ENCODE peak calls at places on chromosomes 12 and 14, in six cellular contexts. B is Panc1, P is vagina, M is H1, S is GM12878, J is endothelial cell of umbilical vein. T is an unnamed sample.

GRCh38 chr12:127928615-127929014 is 338.4 kb upstream of the TMEM132C start:
- DNase-seq in J (no peak), S (no peak), M (no peak), P (no peak), B (no peak), T (no peak)

GRCh38 chr12:50662121-50662480 is 101.8 kb upstream of the ATF1 start:
- DNase-seq in J (no peak), M (no peak), S (no peak), B (no peak), P (no peak), T (no peak)

GRCh38 chr14:87896393-87897380 is 96.3 kb downstream of the GALC start:
- DNase-seq in S (no peak), J (peak), P (no peak), B (peak), M (no peak), T (peak)

GRCh38 chr14:105605501-105606304 is 79.3 kb downstream of the TMEM121 start:
- DNase-seq in J (no peak), B (no peak), M (no peak), S (no peak), P (peak), T (no peak)

GRCh38 chr12:12941450-12942350 is 10.3 kb downstream of the GPRC5D start:
- DNase-seq in M (no peak), J (no peak), P (no peak), S (no peak), B (no peak), T (no peak)

GRCh38 chr14:69818760-69819191 is 21.7 kb upstream of the SLC10A1 start:
- DNase-seq in M (peak), J (peak), B (peak), P (no peak), S (peak), T (peak)

GRCh38 chr12:53388932-53389331 is 9.0 kb downstream of the SP1 start:
- DNase-seq in B (no peak), S (no peak), J (no peak), P (no peak), M (no peak), T (no peak)

GRCh38 chr12:13196302-13196921 is at the start of gene EMP1:
- DNase-seq in M (no peak), B (peak), J (peak), P (no peak), S (peak), T (no peak)

GRCh38 chr14:68975667-68976066 is 3.4 kb downstream of the ACTN1 start:
- DNase-seq in B (no peak), J (peak), S (no peak), M (no peak), P (no peak), T (no peak)

GRCh38 chr12:69150083-69150795 is 89.1 kb upstream of the CPSF6 start:
- DNase-seq in P (no peak), J (no peak), S (no peak), B (no peak), M (no peak), T (no peak)

GRCh38 chr12:47838286-47838931 is 18.7 kb upstream of the HDAC7 start:
- DNase-seq in S (no peak), M (no peak), B (no peak), P (no peak), J (peak), T (peak)

GRCh38 chr12:121996945-121997612 is 24.6 kb upstream of the BCL7A start:
- DNase-seq in S (no peak), M (no peak), P (no peak), B (no peak), J (no peak), T (no peak)

GRCh38 chr14:96352708-96353107 is 10.4 kb downstream of the ATG2B start:
- DNase-seq in P (no peak), B (no peak), M (no peak), S (no peak), J (no peak), T (no peak)

GRCh38 chr12:115135800-115136211 is 451.8 kb upstream of the TBX3 start:
- DNase-seq in S (no peak), M (no peak), J (no peak), B (no peak), P (no peak), T (no peak)

GRCh38 chr14:24430682-24431568 is 1.2 kb downstream of the KHNYN start:
- DNase-seq in P (peak), S (no peak), J (peak), M (no peak), B (no peak), T (peak)

GRCh38 chr12:101671157-101671791 is 26.2 kb upstream of the CHPT1 start:
- DNase-seq in P (no peak), S (peak), M (no peak), B (no peak), J (no peak), T (no peak)

GRCh38 chr14:26596722-26597030 is 1.2 kb downstream of the NOVA1 start:
- DNase-seq in M (no peak), P (no peak), B (no peak), S (no peak), J (peak), T (no peak)

GRCh38 chr14:91890291-91890749 is 23.0 kb upstream of the TC2N start:
- DNase-seq in M (no peak), B (no peak), J (no peak), S (no peak), P (no peak), T (no peak)

GRCh38 chr12:113425960-113426453 is 3.8 kb downstream of the SDSL start:
- DNase-seq in B (no peak), S (peak), P (no peak), M (no peak), J (no peak), T (peak)

GRCh38 chr12:116975779-116976393 is 65.1 kb downstream of the FBXW8 start:
- DNase-seq in S (no peak), J (no peak), P (no peak), M (no peak), B (no peak), T (no peak)

GRCh38 chr14:20684662-20685456 is 499 bp downstream of the RNASE4 start:
- DNase-seq in M (no peak), S (no peak), B (no peak), P (no peak), J (no peak), T (peak)

GRCh38 chr14:30573203-30573814 is 14.4 kb downstream of the G2E3 start:
- DNase-seq in M (no peak), P (no peak), B (no peak), S (no peak), J (peak), T (no peak)

GRCh38 chr14:77618381-77618780 is 1.9 kb upstream of the SPTLC2 start:
- DNase-seq in S (no peak), B (no peak), J (no peak), M (no peak), P (no peak), T (no peak)
- TF ChIP-seq POLR2AphosphoS5 in S (no peak), B (no peak), J (no peak), M (no peak), P (no peak), T (no peak)

GRCh38 chr14:58749066-58749669 is 111.4 kb downstream of the DACT1 start:
- DNase-seq in B (no peak), M (no peak), P (no peak), J (peak), S (peak), T (no peak)
- TF ChIP-seq POLR2AphosphoS5 in B (no peak), M (no peak), P (no peak), J (no peak), S (no peak), T (no peak)

GRCh38 chr12:31019106-31019505 is 54.6 kb upstream of the DDX11 start:
- DNase-seq in S (no peak), J (no peak), M (no peak), P (no peak), B (no peak), T (no peak)
- TF ChIP-seq POLR2AphosphoS5 in S (no peak), J (no peak), M (no peak), P (no peak), B (no peak), T (no peak)

DNA sequence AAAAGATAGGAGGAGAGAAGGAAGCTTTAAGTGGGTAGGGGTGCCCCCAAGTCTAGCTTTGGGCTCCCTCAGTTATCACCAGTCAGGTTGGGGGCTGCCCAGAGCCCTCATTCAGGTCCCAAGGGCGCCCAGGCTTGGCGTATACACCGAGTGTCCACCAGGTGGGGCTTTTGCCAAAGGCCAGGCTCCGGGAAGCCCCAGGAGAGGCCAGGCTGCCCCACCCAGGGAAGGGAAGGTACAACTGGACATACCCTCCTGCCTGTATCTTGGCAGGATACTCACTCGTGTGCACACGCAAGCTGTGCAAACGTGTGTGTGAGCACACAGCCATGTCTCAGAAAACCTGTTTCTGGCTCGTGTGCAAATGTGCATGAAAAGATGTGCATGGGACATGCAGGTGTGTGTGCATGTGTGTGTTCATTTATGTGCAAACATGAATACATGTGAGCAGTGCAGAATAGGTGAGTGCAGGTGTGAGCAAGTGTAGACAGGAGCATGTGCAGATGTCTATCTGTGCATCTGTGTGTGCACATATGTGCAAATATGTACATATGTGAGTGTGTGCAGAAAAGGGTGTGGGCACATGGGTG is 103.9 kb upstream of the MYL2 start:
- DNase-seq in M (no peak), J (peak), S (peak), P (no peak), B (no peak), T (peak)
- TF ChIP-seq POLR2AphosphoS5 in M (no peak), J (no peak), S (no peak), P (no peak), B (no peak), T (no peak)

GRCh38 chr12:92593734-92594402 is 108.9 kb upstream of the PLEKHG7 start:
- DNase-seq in M (no peak), B (peak), J (peak), S (peak), P (no peak), T (no peak)
- TF ChIP-seq POLR2AphosphoS5 in M (no peak), B (no peak), J (peak), S (peak), P (peak), T (no peak)

GRCh38 chr14:67962215-67962644 is 142.7 kb downstream of the RAD51B start:
- DNase-seq in J (no peak), P (no peak), S (peak), B (no peak), M (no peak), T (no peak)

GRCh38 chr14:67963545-67963944 is 144.0 kb downstream of the RAD51B start:
- DNase-seq in B (no peak), J (no peak), P (no peak), M (no peak), S (no peak), T (no peak)

GRCh38 chr14:67965684-67966083 is 146.1 kb downstream of the RAD51B start:
- DNase-seq in P (no peak), S (no peak), M (no peak), B (no peak), J (no peak), T (no peak)

GRCh38 chr14:67963960-67964359 is 144.4 kb downstream of the RAD51B start:
- DNase-seq in B (no peak), M (no peak), J (no peak), P (no peak), S (no peak), T (no peak)

GRCh38 chr14:67964391-67964812 is 144.8 kb downstream of the RAD51B start:
- DNase-seq in B (no peak), S (no peak), M (no peak), P (no peak), J (no peak), T (no peak)
- TF ChIP-seq POLR2AphosphoS5 in B (no peak), S (no peak), M (no peak), P (peak), J (no peak), T (no peak)

GRCh38 chr14:22871200-22871961 is at the start of gene LRP10:
- DNase-seq in M (no peak), P (no peak), J (peak), S (peak), B (peak), T (peak)
- TF ChIP-seq POLR2AphosphoS5 in M (no peak), P (peak), J (peak), S (peak), B (peak), T (peak)

DNA sequence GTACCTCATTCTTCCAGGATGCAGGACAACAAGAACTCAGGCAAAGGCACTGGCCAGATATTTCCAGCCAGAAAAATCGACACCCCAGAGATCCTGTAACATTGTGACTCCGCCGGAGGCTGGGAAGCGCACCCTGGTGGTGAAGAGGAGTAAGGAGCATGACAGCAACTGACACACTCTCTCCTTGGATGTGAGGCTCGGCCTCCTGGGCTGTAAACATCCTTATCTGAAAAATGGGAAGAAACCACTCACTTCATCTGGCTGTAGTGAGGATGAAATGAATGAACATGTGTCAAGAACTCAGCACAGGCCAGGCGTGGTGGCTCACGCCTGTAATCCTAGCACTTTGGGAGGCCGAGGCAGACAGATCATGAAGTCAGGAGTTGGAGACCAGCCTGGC is 27.5 kb downstream of the TCHP start:
- DNase-seq in B (peak), J (peak), P (no peak), M (no peak), S (no peak), T (peak)
- TF ChIP-seq POLR2AphosphoS5 in B (no peak), J (no peak), P (no peak), M (no peak), S (no peak), T (no peak)